ENCODE peak calls at places on chromosome 3, in four cellular contexts. R is GM23248, Q is SK-N-SH, L is neural progenitor cell. C is an unnamed sample.

GRCh38 chr3:129025108-129025507 is 24.0 kb downstream of the EFCC1 start:
- DNase-seq in R (no peak), Q (no peak), L (no peak), C (no peak)

GRCh38 chr3:115239717-115240116 is 92.6 kb upstream of the ZBTB20 start:
- DNase-seq in Q (peak; percentile 54), L (no peak), R (peak; percentile 97), C (no peak)

GRCh38 chr3:185280572-185281365 is 26.9 kb upstream of the EHHADH start:
- DNase-seq in R (peak; percentile 78), L (peak; percentile 71), Q (peak; percentile 54), C (peak; percentile 76)

GRCh38 chr3:59286791-59287531 is 237.1 kb upstream of the CFAP20DC start:
- DNase-seq in R (peak; percentile 85), Q (no peak), L (no peak), C (no peak)

GRCh38 chr3:51391566-51392300 is 648 bp downstream of the RBM15B start:
- DNase-seq in R (peak; percentile 73), L (peak; percentile 49), Q (peak; percentile 65), C (peak; percentile 51)

GRCh38 chr3:58529516-58530353 is 7.3 kb downstream of the ACOX2 start:
- DNase-seq in L (peak; percentile 86), Q (no peak), R (peak; percentile 28), C (peak; percentile 90)

GRCh38 chr3:44561076-44561475 is 6.1 kb downstream of the ZKSCAN7 start:
- DNase-seq in R (no peak), L (no peak), Q (no peak), C (no peak)

GRCh38 chr3:185120126-185120525 is 32.7 kb downstream of the C3orf70 start:
- DNase-seq in L (no peak), Q (no peak), R (no peak), C (no peak)

GRCh38 chr3:34212671-34213070 is 414.2 kb downstream of the PDCD6IP start:
- DNase-seq in R (peak; percentile 33), Q (peak; percentile 3), L (peak; percentile 53), C (no peak)

GRCh38 chr3:53618946-53619345 is 124.5 kb downstream of the CACNA1D start:
- DNase-seq in L (no peak), Q (no peak), R (no peak), C (no peak)

GRCh38 chr3:64599651-64600050 is 88.1 kb downstream of the ADAMTS9 start:
- DNase-seq in R (no peak), L (no peak), Q (peak; percentile 23), C (no peak)

GRCh38 chr3:42980209-42980608 is 1.1 kb downstream of the GASK1A start:
- DNase-seq in Q (no peak), L (peak; percentile 54), R (peak; percentile 4), C (peak; percentile 73)

GRCh38 chr3:42982645-42983412 is 3.7 kb downstream of the GASK1A start:
- DNase-seq in R (no peak), L (no peak), Q (no peak), C (no peak)

GRCh38 chr3:42975955-42976354 is 3.2 kb upstream of the GASK1A start:
- DNase-seq in Q (no peak), L (no peak), R (no peak), C (no peak)

GRCh38 chr3:42980909-42981308 is 1.8 kb downstream of the GASK1A start:
- DNase-seq in Q (no peak), L (peak; percentile 20), R (peak; percentile 40), C (peak; percentile 27)

DNA sequence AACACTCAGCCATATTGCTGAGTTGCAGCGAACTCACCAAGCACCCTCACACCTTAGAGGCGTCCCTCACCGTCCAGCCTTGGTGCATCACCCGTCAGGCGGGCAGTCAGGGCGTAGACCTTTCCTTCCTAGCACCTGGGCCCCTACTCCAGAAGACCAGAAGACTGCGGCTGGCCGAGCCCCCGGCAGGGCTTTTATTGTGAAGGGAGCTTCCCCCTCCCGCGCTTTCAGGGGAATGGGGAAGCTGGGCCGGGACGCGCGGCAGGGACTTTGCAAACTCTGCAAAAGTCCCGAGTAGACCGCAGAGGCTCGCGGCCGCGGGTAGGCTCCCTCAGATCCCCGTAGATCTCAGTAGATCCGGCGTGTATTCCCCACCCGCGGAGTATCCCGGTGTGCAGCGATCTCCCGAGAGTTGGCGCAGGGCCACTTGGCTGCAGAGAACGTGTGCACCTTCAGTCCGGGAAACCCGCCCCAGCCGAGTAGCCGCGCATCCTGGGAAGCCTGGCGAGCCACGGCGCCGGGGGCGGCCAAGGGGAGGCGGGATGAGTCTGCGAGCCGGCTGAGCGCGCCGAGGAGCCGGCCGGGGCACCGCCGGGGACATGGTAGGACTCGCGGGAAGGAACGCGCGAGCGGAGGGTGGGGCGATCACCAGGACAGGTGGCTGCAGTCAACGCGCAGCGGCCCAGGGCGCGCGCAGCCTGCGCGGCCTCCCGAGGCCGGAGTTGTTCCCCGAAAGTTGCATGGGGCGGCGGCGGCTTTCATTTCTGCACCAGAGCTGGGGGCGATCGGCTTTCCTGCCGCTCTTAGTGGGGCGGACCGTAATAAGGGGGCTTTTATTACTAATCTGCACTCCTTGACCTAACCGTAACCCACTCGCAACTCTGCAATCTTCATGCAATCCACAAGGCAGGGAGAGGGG is at the start of gene GASK1A:
- DNase-seq in Q (peak; percentile 76), R (peak; percentile 59), L (peak; percentile 74), C (peak; percentile 89)
- TF ChIP-seq EZH2phosphoT487 in Q (no peak), R (peak; percentile 21), L (peak; percentile 14), C (no peak)

DNA sequence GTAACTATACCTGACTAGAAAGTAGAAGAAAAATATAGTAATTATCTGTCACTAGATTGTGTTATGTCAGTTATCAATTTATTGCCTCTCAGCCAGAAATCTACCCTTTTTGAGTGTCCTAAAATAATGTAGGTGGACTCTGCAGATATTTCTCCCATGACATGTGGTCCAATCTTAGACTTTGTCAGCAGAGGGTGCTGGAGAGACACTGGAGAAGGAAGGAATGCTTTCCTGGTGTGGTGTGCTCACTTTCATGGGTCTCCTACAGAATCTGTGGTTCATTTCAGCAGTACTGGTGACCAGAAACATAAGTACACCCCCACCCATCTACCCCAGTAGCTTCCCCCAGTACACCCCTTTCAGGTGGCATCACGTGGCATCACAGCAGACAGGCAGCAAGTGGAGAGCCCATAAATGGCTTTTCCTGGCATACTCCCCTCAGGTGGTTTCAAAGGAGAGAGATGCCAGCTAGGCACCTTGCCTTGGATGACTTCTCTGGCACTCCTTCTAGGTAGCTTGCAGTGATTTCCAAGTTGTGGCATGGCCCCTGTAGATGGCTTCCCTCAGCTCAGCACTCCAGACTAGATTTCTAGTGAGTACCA is 114.7 kb downstream of the GADL1 start:
- DNase-seq in R (peak; percentile 53), L (peak; percentile 49), Q (peak; percentile 9), C (peak; percentile 71)
- TF ChIP-seq EZH2phosphoT487 in R (no peak), L (no peak), Q (no peak), C (no peak)

GRCh38 chr3:49415931-49416601 is 3.8 kb downstream of the TCTA start:
- DNase-seq in L (no peak), Q (no peak), R (no peak), C (no peak)
- TF ChIP-seq EZH2phosphoT487 in L (no peak), Q (no peak), R (no peak), C (no peak)

DNA sequence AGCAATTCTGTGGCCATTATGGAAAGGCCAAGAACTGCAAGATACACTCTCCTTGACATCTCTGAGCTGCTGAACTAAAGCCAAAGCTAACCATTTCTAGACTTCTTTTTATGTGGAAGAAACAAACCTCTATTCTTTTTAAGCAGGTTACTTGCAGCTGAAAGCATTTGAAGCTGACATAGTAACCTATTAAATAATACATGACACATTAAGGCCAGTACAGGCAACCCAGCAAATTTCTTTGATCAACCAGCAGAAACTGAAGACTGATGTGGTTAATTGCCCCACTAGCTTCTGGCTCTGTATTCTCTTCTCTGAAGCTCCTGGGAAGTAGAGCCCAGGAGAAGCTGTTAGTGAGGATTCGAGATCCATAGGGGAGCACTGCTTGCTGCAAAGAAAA is 17.4 kb downstream of the FHIT start:
- DNase-seq in L (no peak), R (no peak), Q (no peak), C (no peak)
- TF ChIP-seq EZH2phosphoT487 in L (no peak), R (no peak), Q (no peak), C (no peak)

GRCh38 chr3:6803652-6804051 is 57.3 kb upstream of the GRM7 start:
- DNase-seq in R (no peak), L (no peak), Q (no peak), C (no peak)

GRCh38 chr3:6805236-6805635 is 55.7 kb upstream of the GRM7 start:
- DNase-seq in R (no peak), L (no peak), Q (no peak), C (no peak)

GRCh38 chr3:6799264-6799915 is 61.5 kb upstream of the GRM7 start:
- DNase-seq in Q (peak; percentile 24), R (peak; percentile 60), L (peak; percentile 61), C (peak; percentile 24)
- TF ChIP-seq EZH2phosphoT487 in Q (no peak), R (no peak), L (no peak), C (no peak)

DNA sequence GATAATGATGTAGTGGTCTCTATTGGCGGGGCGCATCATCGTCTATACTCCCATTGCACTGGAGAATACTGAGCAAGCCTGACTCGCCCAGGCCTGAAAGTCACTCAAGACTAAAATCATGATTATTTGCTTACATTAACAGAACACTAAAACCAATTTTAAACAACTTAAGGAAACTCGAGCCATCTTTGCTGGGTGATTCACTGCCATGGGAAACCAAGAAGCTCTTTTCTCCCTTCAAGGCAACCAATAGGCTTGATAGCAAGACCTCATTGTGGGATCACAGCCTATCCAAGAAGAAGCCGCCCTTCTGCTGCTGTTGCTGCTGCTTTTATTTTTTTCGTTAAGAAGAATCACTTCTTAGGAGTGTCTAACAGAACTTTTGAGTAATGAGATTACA is 479.4 kb downstream of the FOXP1 start:
- DNase-seq in R (peak; percentile 84), L (no peak), Q (no peak), C (no peak)
- TF ChIP-seq EZH2phosphoT487 in R (no peak), L (no peak), Q (no peak), C (no peak)

GRCh38 chr3:160577551-160578195 is 12.3 kb upstream of the KPNA4 start:
- DNase-seq in Q (no peak), L (peak; percentile 42), R (no peak), C (peak; percentile 37)
- TF ChIP-seq EZH2phosphoT487 in Q (no peak), L (no peak), R (no peak), C (no peak)

DNA sequence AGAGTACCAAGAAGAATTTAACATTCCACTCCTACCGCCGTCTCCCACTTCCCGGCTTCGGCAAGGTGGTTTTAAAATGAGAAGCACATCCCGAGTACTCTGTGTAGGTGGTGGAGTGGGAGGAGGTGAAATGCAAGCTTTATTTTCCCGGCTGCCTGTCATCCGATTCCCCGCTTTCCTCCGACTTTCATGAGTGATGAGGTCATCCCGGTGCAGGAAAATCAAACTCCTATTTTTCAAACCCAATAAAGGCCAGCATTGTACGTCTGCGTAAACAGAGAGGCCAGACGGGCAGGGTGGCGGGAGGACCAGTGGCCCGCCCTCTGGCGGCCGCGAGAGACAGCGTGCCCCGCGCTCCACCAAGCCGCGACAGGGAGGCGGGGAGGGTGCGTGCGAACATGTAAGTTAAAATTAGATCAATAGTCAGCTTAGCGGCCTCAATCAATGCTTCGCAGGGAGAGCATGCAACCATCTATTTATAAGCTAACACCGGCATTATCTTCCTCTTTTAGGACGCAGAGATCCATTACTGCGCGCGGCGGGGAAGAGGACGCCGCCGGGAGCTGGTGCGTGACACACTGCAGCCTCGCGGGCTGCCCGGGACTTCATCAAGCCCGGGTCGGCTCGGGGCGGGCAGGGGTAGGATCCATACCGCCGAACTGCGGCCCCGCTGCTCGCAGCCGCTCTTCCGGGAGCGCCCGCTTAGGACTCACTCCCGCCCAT is 163.3 kb downstream of the CD47 start:
- DNase-seq in R (peak; percentile 88), Q (peak; percentile 91), L (peak; percentile 82), C (peak; percentile 82)
- TF ChIP-seq EZH2phosphoT487 in R (no peak), Q (no peak), L (no peak), C (no peak)

GRCh38 chr3:123447749-123448502 is 964 bp downstream of the ADCY5 start:
- DNase-seq in L (peak; percentile 82), R (peak; percentile 32), Q (peak; percentile 83), C (peak; percentile 81)
- TF ChIP-seq EZH2phosphoT487 in L (no peak), R (no peak), Q (no peak), C (no peak)